ENCODE peak calls at places on chromosomes 7 and 10, in four cellular contexts. One of them, this sample, is unnamed.

GRCh38 chr10:124996854-124997215 is 54.9 kb downstream of the ZRANB1 start:
- DNase-seq in H1: no peak
- DNase-seq in HepG2: no peak
- DNase-seq in GM12878: no peak
- DNase-seq in this sample: no peak

GRCh38 chr10:61633665-61634064 is 29.1 kb upstream of the CABCOCO1 start:
- DNase-seq in H1: no peak
- DNase-seq in HepG2: no peak
- DNase-seq in GM12878: no peak
- DNase-seq in this sample: no peak

GRCh38 chr10:96587255-96588059 is 645 bp upstream of the TM9SF3 start:
- DNase-seq in H1: no peak
- DNase-seq in HepG2: peak; percentile 75
- DNase-seq in GM12878: no peak
- DNase-seq in this sample: peak; percentile 20

GRCh38 chr10:129342385-129342784 is 124.7 kb upstream of the MGMT start:
- DNase-seq in H1: no peak
- DNase-seq in HepG2: no peak
- DNase-seq in GM12878: no peak
- DNase-seq in this sample: no peak

GRCh38 chr7:155131090-155131489 is 61.0 kb downstream of the HTR5A start:
- DNase-seq in H1: no peak
- DNase-seq in HepG2: no peak
- DNase-seq in GM12878: no peak
- DNase-seq in this sample: no peak

GRCh38 chr7:139118234-139118802 is 8.8 kb upstream of the ZC3HAV1 start:
- DNase-seq in H1: no peak
- DNase-seq in HepG2: peak; percentile 47
- DNase-seq in GM12878: peak; percentile 80
- DNase-seq in this sample: no peak

GRCh38 chr7:2445047-2445446 is 31.2 kb downstream of the GRIFIN start:
- DNase-seq in H1: no peak
- DNase-seq in HepG2: no peak
- DNase-seq in GM12878: no peak
- DNase-seq in this sample: no peak

GRCh38 chr10:20658158-20658557 is 239.0 kb downstream of the NEBL start:
- DNase-seq in H1: no peak
- DNase-seq in HepG2: no peak
- DNase-seq in GM12878: no peak
- DNase-seq in this sample: no peak

GRCh38 chr10:129921801-129922597 is 42.1 kb downstream of the EBF3 start:
- DNase-seq in H1: no peak
- DNase-seq in HepG2: no peak
- DNase-seq in GM12878: no peak
- DNase-seq in this sample: no peak

GRCh38 chr7:20776214-20776875 is 10.3 kb downstream of the SP8 start:
- DNase-seq in H1: no peak
- DNase-seq in HepG2: no peak
- DNase-seq in GM12878: no peak
- DNase-seq in this sample: no peak

GRCh38 chr10:4661572-4662255 is 164.3 kb upstream of the AKR1E2 start:
- DNase-seq in H1: no peak
- DNase-seq in HepG2: peak; percentile 78
- DNase-seq in GM12878: no peak
- DNase-seq in this sample: no peak

GRCh38 chr10:64115913-64116643 is 594.9 kb downstream of the REEP3 start:
- DNase-seq in H1: no peak
- DNase-seq in HepG2: no peak
- DNase-seq in GM12878: no peak
- DNase-seq in this sample: no peak

GRCh38 chr10:9296206-9296605 is 1241.7 kb downstream of the GATA3 start:
- DNase-seq in H1: no peak
- DNase-seq in HepG2: no peak
- DNase-seq in GM12878: no peak
- DNase-seq in this sample: no peak

GRCh38 chr10:119205926-119206602 is 1.3 kb upstream of the GRK5 start:
- DNase-seq in H1: no peak
- DNase-seq in HepG2: peak; percentile 83
- DNase-seq in GM12878: no peak
- DNase-seq in this sample: no peak

GRCh38 chr7:157719705-157720655 is 383.2 kb downstream of the DNAJB6 start:
- DNase-seq in H1: no peak
- DNase-seq in HepG2: no peak
- DNase-seq in GM12878: no peak
- DNase-seq in this sample: no peak
- TF ChIP-seq ZNF274 in H1: no peak
- TF ChIP-seq ZNF274 in HepG2: no peak
- TF ChIP-seq ZNF274 in GM12878: no peak
- TF ChIP-seq ZNF274 in this sample: no peak

DNA sequence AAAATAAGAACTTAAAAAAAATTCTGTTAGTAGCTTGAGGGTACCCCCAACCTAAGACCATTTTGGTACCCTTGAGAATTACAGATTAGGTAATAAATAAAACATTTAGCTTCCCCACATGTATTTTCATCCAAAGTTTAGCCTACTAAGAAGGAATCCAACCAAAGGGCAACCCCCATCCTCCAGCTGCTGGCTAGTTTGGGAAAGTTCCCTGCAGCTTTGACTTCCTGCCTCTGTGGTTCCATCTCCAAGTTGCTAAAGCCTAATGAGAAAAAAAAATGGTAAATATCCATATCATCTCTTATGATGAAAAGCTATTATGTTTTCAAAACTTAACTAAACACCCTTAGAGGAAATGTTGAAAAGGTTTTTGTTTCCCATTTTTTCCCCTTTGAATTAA is 547.2 kb downstream of the ANKRD7 start:
- DNase-seq in H1: no peak
- DNase-seq in HepG2: no peak
- DNase-seq in GM12878: no peak
- DNase-seq in this sample: no peak
- TF ChIP-seq SUZ12 in H1: no peak
- TF ChIP-seq SUZ12 in HepG2: no peak
- TF ChIP-seq SUZ12 in GM12878: no peak
- TF ChIP-seq SUZ12 in this sample: no peak

DNA sequence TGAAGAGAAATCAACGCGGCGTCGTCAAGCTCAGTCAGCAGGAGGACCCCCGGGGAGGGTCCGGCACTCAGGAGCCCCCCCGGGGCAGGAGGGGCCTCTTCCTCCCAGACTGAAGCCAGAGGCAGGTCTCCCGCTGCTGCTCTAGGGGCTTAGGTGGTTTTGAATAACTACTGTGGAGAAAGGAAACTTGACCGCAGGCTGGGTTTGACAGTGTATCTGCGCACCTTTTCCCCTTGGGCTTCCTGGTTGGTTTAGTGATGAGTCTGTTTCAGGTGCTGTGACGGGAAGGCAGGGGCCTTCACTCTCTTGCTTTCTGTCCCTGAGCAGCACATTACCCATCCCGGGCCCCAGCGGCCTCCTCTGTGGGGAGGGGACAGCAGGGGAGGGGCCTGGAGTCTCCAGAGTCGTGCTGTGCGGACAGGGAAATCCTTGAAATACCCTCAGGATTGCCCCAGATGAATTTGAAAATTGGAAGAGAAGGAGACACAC is 262.2 kb downstream of the ADARB2 start:
- DNase-seq in H1: no peak
- DNase-seq in HepG2: no peak
- DNase-seq in GM12878: no peak
- DNase-seq in this sample: no peak
- H3K9ac ChIP-seq in H1: no peak overlapping the region
- H3K9ac ChIP-seq in HepG2: no peak overlapping the region
- H3K9ac ChIP-seq in GM12878: no peak overlapping the region
- H3K9ac ChIP-seq in this sample: no peak overlapping the region

DNA sequence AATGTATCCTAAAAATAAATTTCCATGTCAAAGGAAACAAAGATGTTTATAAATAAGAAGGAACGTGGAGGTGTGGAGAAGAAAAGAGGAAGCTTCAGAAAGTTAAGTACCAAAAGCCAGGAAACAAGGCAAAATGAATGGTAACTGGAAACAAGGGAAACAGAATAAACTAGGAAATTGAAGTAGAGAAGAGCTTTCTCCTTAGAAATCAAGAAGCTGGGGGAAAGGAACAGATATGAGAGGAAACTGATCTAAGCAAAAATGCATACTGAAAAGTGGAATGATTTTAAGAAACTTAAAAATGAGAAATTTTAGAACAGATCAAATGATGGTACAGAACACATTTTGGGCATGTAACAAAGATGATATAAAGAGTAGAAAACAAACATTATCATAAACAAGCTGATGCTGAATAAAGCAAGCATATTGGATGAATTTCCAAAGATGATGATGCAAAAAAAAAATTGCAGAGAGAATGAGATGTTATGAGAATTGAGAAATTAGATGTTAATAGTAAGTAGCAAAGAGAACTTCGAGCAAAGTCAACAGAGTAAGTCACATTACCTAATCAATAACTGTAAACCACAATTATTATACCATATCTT is 1.9 kb downstream of the BRAF start:
- DNase-seq in H1: no peak
- DNase-seq in HepG2: no peak
- DNase-seq in GM12878: no peak
- DNase-seq in this sample: no peak
- TF ChIP-seq ZNF274 in H1: no peak
- TF ChIP-seq ZNF274 in HepG2: no peak
- TF ChIP-seq ZNF274 in GM12878: no peak
- TF ChIP-seq ZNF274 in this sample: no peak

DNA sequence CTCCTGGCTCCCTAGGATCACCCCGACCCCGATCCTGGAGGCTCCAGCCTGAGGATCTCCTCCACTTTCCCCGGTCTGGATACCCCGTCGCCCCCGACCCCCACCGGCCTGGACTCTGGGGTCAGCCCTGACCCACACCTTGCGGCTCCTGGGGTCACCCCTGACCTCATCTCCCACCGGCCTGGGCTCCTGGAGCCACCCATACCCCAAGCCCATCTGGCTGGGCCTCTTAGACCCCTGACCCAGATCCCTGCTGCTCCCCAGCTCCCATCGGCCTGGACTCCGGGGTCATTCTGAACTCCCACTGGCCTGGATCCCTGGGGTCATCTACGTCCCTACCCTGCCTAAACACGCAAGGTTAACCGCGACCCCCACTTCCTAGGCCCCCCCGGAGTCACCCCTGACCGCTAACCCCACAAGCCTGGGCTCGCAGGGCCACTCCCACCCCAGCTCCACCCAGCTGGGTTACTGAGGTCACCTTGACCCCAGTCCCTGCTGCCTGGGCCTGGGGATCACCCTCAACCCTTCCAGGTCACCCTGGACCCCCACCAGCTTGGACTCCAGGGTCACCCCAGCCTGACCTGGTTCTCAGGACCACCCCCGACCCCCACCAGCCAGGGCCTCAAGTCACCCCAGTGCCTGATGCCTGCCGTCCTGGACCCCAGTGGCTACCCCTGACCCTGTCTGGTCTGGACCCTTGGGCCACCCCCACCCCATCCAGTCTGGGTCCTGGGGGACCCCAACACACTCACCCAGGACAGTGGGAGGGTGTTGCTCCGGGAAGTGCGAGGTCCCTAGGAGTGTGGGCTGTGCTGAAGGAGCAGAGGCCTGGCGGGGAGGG is 1.2 kb downstream of the FOXK1 start:
- DNase-seq in H1: no peak
- DNase-seq in HepG2: no peak
- DNase-seq in GM12878: no peak
- DNase-seq in this sample: no peak
- TF ChIP-seq SUZ12 in H1: no peak
- TF ChIP-seq SUZ12 in HepG2: no peak
- TF ChIP-seq SUZ12 in GM12878: no peak
- TF ChIP-seq SUZ12 in this sample: no peak

DNA sequence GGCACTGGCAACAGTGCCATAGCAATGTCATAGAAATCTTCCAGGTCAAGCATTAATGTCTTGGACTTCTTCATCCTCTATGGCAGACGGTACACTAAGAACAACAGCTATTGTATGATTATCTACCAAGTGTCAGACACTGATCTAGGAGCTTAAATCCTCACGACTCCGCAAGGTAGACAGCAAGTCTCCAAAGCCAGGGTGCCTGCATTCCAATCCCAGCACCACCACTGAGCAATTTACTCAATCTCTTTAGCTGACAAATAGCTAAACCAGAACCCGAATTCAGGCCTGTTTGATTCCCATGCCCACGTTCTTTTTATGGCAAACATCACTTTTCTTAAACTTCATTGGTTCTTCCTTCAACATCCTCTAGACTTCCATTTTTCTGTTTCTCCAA is 31.8 kb downstream of the DNMBP start:
- DNase-seq in H1: no peak
- DNase-seq in HepG2: no peak
- DNase-seq in GM12878: no peak
- DNase-seq in this sample: no peak
- H3K9ac ChIP-seq in H1: no peak overlapping the region
- H3K9ac ChIP-seq in HepG2: no peak overlapping the region
- H3K9ac ChIP-seq in GM12878: no peak overlapping the region
- H3K9ac ChIP-seq in this sample: no peak overlapping the region

GRCh38 chr7:33459340-33459751 is 330.0 kb downstream of the BBS9 start:
- DNase-seq in H1: peak; percentile 5
- DNase-seq in HepG2: peak; percentile 41
- DNase-seq in GM12878: no peak
- DNase-seq in this sample: peak; percentile 63
- TF ChIP-seq ZNF274 in H1: no peak
- TF ChIP-seq ZNF274 in HepG2: no peak
- TF ChIP-seq ZNF274 in GM12878: no peak
- TF ChIP-seq ZNF274 in this sample: no peak

GRCh38 chr7:131948434-131949053 is 392.1 kb upstream of the PODXL start:
- DNase-seq in H1: no peak
- DNase-seq in HepG2: peak; percentile 13
- DNase-seq in GM12878: no peak
- DNase-seq in this sample: peak; percentile 20
- TF ChIP-seq SUZ12 in H1: no peak
- TF ChIP-seq SUZ12 in HepG2: no peak
- TF ChIP-seq SUZ12 in GM12878: no peak
- TF ChIP-seq SUZ12 in this sample: no peak

GRCh38 chr7:47329320-47329926 is 252.5 kb downstream of the TNS3 start:
- DNase-seq in H1: no peak
- DNase-seq in HepG2: no peak
- DNase-seq in GM12878: no peak
- DNase-seq in this sample: no peak
- H3K9ac ChIP-seq in H1: no peak overlapping the region
- H3K9ac ChIP-seq in HepG2: no peak overlapping the region
- H3K9ac ChIP-seq in GM12878: no peak overlapping the region
- H3K9ac ChIP-seq in this sample: peak overlapping the region; percentile 23

This sample was measured in NT2/D1.